ENCODE peak calls at places on chromosomes 11 and 22, in nine cellular contexts. One of them, this sample, is unnamed.
A peak's percentile ranks its signal among the peaks of the same experiment; 100 is the strongest.

GRCh38 chr11:117435296-117435695 is 107.6 kb downstream of the CEP164 start:
- DNase-seq in occipital lobe: no peak
- DNase-seq in NCI-H460: no peak
- DNase-seq in activated CD4-positive, alpha-beta T cell treated with anti-CD3 and anti-CD28 coated beads, Interleukin-2, amount 10 ng/mL, durations not matched to agents 7 days and 5 days: no peak
- DNase-seq in Caco-2: no peak
- DNase-seq in heart right ventricle: no peak
- DNase-seq in colonic mucosa: no peak
- DNase-seq in kidney glomerular epithelial cell: no peak
- DNase-seq in activated effector memory CD4-positive, alpha-beta T cell treated with Interleukin-2 at 50 U/mL for 16 hours: no peak
- DNase-seq in this sample: no peak

GRCh38 chr22:35684732-35685131 is 32.9 kb upstream of the APOL5 start:
- DNase-seq in Caco-2: no peak
- DNase-seq in heart right ventricle: no peak
- DNase-seq in kidney glomerular epithelial cell: no peak
- DNase-seq in activated CD4-positive, alpha-beta T cell treated with anti-CD3 and anti-CD28 coated beads, Interleukin-2, amount 10 ng/mL, durations not matched to agents 7 days and 5 days: no peak
- DNase-seq in activated effector memory CD4-positive, alpha-beta T cell treated with Interleukin-2 at 50 U/mL for 16 hours: no peak
- DNase-seq in occipital lobe: no peak
- DNase-seq in NCI-H460: no peak
- DNase-seq in colonic mucosa: no peak
- DNase-seq in this sample: no peak

GRCh38 chr11:20000393-20001134 is 159.7 kb downstream of the DBX1 start:
- DNase-seq in kidney glomerular epithelial cell: no peak
- DNase-seq in activated effector memory CD4-positive, alpha-beta T cell treated with Interleukin-2 at 50 U/mL for 16 hours: no peak
- DNase-seq in colonic mucosa: no peak
- DNase-seq in occipital lobe: no peak
- DNase-seq in activated CD4-positive, alpha-beta T cell treated with anti-CD3 and anti-CD28 coated beads, Interleukin-2, amount 10 ng/mL, durations not matched to agents 7 days and 5 days: no peak
- DNase-seq in heart right ventricle: peak; percentile 30
- DNase-seq in NCI-H460: no peak
- DNase-seq in Caco-2: no peak
- DNase-seq in this sample: peak; percentile 64

GRCh38 chr11:131297441-131297840 is 73.0 kb upstream of the NTM start:
- DNase-seq in kidney glomerular epithelial cell: no peak
- DNase-seq in NCI-H460: no peak
- DNase-seq in occipital lobe: no peak
- DNase-seq in activated effector memory CD4-positive, alpha-beta T cell treated with Interleukin-2 at 50 U/mL for 16 hours: no peak
- DNase-seq in heart right ventricle: no peak
- DNase-seq in Caco-2: no peak
- DNase-seq in activated CD4-positive, alpha-beta T cell treated with anti-CD3 and anti-CD28 coated beads, Interleukin-2, amount 10 ng/mL, durations not matched to agents 7 days and 5 days: no peak
- DNase-seq in colonic mucosa: no peak
- DNase-seq in this sample: no peak

GRCh38 chr11:5364214-5364613 is 12.9 kb downstream of the OR51B6 start:
- DNase-seq in NCI-H460: no peak
- DNase-seq in occipital lobe: no peak
- DNase-seq in Caco-2: no peak
- DNase-seq in kidney glomerular epithelial cell: peak; percentile 87
- DNase-seq in activated CD4-positive, alpha-beta T cell treated with anti-CD3 and anti-CD28 coated beads, Interleukin-2, amount 10 ng/mL, durations not matched to agents 7 days and 5 days: no peak
- DNase-seq in colonic mucosa: no peak
- DNase-seq in heart right ventricle: no peak
- DNase-seq in activated effector memory CD4-positive, alpha-beta T cell treated with Interleukin-2 at 50 U/mL for 16 hours: no peak
- DNase-seq in this sample: no peak

GRCh38 chr22:19970031-19970478 is 28.4 kb upstream of the TXNRD2 start:
- DNase-seq in colonic mucosa: no peak
- DNase-seq in NCI-H460: no peak
- DNase-seq in Caco-2: no peak
- DNase-seq in occipital lobe: no peak
- DNase-seq in activated effector memory CD4-positive, alpha-beta T cell treated with Interleukin-2 at 50 U/mL for 16 hours: no peak
- DNase-seq in heart right ventricle: no peak
- DNase-seq in activated CD4-positive, alpha-beta T cell treated with anti-CD3 and anti-CD28 coated beads, Interleukin-2, amount 10 ng/mL, durations not matched to agents 7 days and 5 days: no peak
- DNase-seq in kidney glomerular epithelial cell: no peak
- DNase-seq in this sample: no peak

GRCh38 chr11:2814751-2815150 is 70.8 kb downstream of the CDKN1C start:
- DNase-seq in occipital lobe: no peak
- DNase-seq in heart right ventricle: no peak
- DNase-seq in Caco-2: no peak
- DNase-seq in activated effector memory CD4-positive, alpha-beta T cell treated with Interleukin-2 at 50 U/mL for 16 hours: no peak
- DNase-seq in NCI-H460: no peak
- DNase-seq in colonic mucosa: no peak
- DNase-seq in activated CD4-positive, alpha-beta T cell treated with anti-CD3 and anti-CD28 coated beads, Interleukin-2, amount 10 ng/mL, durations not matched to agents 7 days and 5 days: no peak
- DNase-seq in kidney glomerular epithelial cell: no peak
- DNase-seq in this sample: no peak

GRCh38 chr22:33919591-33920501 is at the start of gene LARGE1:
- DNase-seq in Caco-2: peak; percentile 47
- DNase-seq in activated effector memory CD4-positive, alpha-beta T cell treated with Interleukin-2 at 50 U/mL for 16 hours: no peak
- DNase-seq in occipital lobe: no peak
- DNase-seq in kidney glomerular epithelial cell: no peak
- DNase-seq in NCI-H460: no peak
- DNase-seq in heart right ventricle: peak; percentile 54
- DNase-seq in colonic mucosa: peak; percentile 47
- DNase-seq in activated CD4-positive, alpha-beta T cell treated with anti-CD3 and anti-CD28 coated beads, Interleukin-2, amount 10 ng/mL, durations not matched to agents 7 days and 5 days: no peak
- DNase-seq in this sample: peak; percentile 65

GRCh38 chr22:31346255-31346732 is at the start of gene PATZ1:
- DNase-seq in occipital lobe: no peak
- DNase-seq in activated effector memory CD4-positive, alpha-beta T cell treated with Interleukin-2 at 50 U/mL for 16 hours: peak; percentile 73
- DNase-seq in activated CD4-positive, alpha-beta T cell treated with anti-CD3 and anti-CD28 coated beads, Interleukin-2, amount 10 ng/mL, durations not matched to agents 7 days and 5 days: peak; percentile 87
- DNase-seq in Caco-2: peak; percentile 87
- DNase-seq in colonic mucosa: peak; percentile 72
- DNase-seq in NCI-H460: peak; percentile 69
- DNase-seq in heart right ventricle: no peak
- DNase-seq in kidney glomerular epithelial cell: peak; percentile 44
- DNase-seq in this sample: peak; percentile 84

GRCh38 chr22:39999144-39999757 is 4.5 kb downstream of the FAM83F start:
- DNase-seq in kidney glomerular epithelial cell: no peak
- DNase-seq in activated CD4-positive, alpha-beta T cell treated with anti-CD3 and anti-CD28 coated beads, Interleukin-2, amount 10 ng/mL, durations not matched to agents 7 days and 5 days: no peak
- DNase-seq in colonic mucosa: peak; percentile 79
- DNase-seq in NCI-H460: peak; percentile 24
- DNase-seq in heart right ventricle: no peak
- DNase-seq in Caco-2: peak; percentile 82
- DNase-seq in occipital lobe: no peak
- DNase-seq in activated effector memory CD4-positive, alpha-beta T cell treated with Interleukin-2 at 50 U/mL for 16 hours: no peak
- DNase-seq in this sample: no peak

GRCh38 chr11:119193626-119194025 is 8.4 kb downstream of the NHERF4 start:
- DNase-seq in colonic mucosa: no peak
- DNase-seq in heart right ventricle: no peak
- DNase-seq in kidney glomerular epithelial cell: no peak
- DNase-seq in Caco-2: no peak
- DNase-seq in activated effector memory CD4-positive, alpha-beta T cell treated with Interleukin-2 at 50 U/mL for 16 hours: no peak
- DNase-seq in occipital lobe: no peak
- DNase-seq in activated CD4-positive, alpha-beta T cell treated with anti-CD3 and anti-CD28 coated beads, Interleukin-2, amount 10 ng/mL, durations not matched to agents 7 days and 5 days: no peak
- DNase-seq in NCI-H460: no peak
- DNase-seq in this sample: no peak

GRCh38 chr11:126268708-126269579 is at the start of the genes FOXRED1 and SRPRA:
- DNase-seq in heart right ventricle: peak; percentile 100
- DNase-seq in activated effector memory CD4-positive, alpha-beta T cell treated with Interleukin-2 at 50 U/mL for 16 hours: peak; percentile 100
- DNase-seq in NCI-H460: peak; percentile 96
- DNase-seq in colonic mucosa: peak; percentile 100
- DNase-seq in kidney glomerular epithelial cell: peak; percentile 92
- DNase-seq in occipital lobe: peak; percentile 99
- DNase-seq in activated CD4-positive, alpha-beta T cell treated with anti-CD3 and anti-CD28 coated beads, Interleukin-2, amount 10 ng/mL, durations not matched to agents 7 days and 5 days: peak; percentile 100
- DNase-seq in Caco-2: peak; percentile 100
- DNase-seq in this sample: peak; percentile 100

GRCh38 chr11:31421840-31422239 is 52.2 kb downstream of the DNAJC24 start:
- DNase-seq in colonic mucosa: no peak
- DNase-seq in kidney glomerular epithelial cell: no peak
- DNase-seq in heart right ventricle: no peak
- DNase-seq in occipital lobe: no peak
- DNase-seq in Caco-2: no peak
- DNase-seq in NCI-H460: no peak
- DNase-seq in activated CD4-positive, alpha-beta T cell treated with anti-CD3 and anti-CD28 coated beads, Interleukin-2, amount 10 ng/mL, durations not matched to agents 7 days and 5 days: no peak
- DNase-seq in activated effector memory CD4-positive, alpha-beta T cell treated with Interleukin-2 at 50 U/mL for 16 hours: no peak
- DNase-seq in this sample: no peak

GRCh38 chr22:39349506-39349966 is 255 bp upstream of the SYNGR1 start:
- DNase-seq in activated CD4-positive, alpha-beta T cell treated with anti-CD3 and anti-CD28 coated beads, Interleukin-2, amount 10 ng/mL, durations not matched to agents 7 days and 5 days: no peak
- DNase-seq in activated effector memory CD4-positive, alpha-beta T cell treated with Interleukin-2 at 50 U/mL for 16 hours: no peak
- DNase-seq in colonic mucosa: no peak
- DNase-seq in occipital lobe: no peak
- DNase-seq in Caco-2: peak; percentile 67
- DNase-seq in kidney glomerular epithelial cell: no peak
- DNase-seq in heart right ventricle: peak; percentile 53
- DNase-seq in NCI-H460: peak; percentile 4
- DNase-seq in this sample: peak; percentile 59

GRCh38 chr11:71334191-71334590 is 81.8 kb upstream of the SHANK2 start:
- DNase-seq in colonic mucosa: no peak
- DNase-seq in activated effector memory CD4-positive, alpha-beta T cell treated with Interleukin-2 at 50 U/mL for 16 hours: no peak
- DNase-seq in occipital lobe: no peak
- DNase-seq in activated CD4-positive, alpha-beta T cell treated with anti-CD3 and anti-CD28 coated beads, Interleukin-2, amount 10 ng/mL, durations not matched to agents 7 days and 5 days: no peak
- DNase-seq in NCI-H460: no peak
- DNase-seq in Caco-2: no peak
- DNase-seq in kidney glomerular epithelial cell: no peak
- DNase-seq in heart right ventricle: no peak
- DNase-seq in this sample: no peak

GRCh38 chr11:64745523-64746328 is 1.8 kb upstream of the RASGRP2 start:
- DNase-seq in NCI-H460: no peak
- DNase-seq in kidney glomerular epithelial cell: no peak
- DNase-seq in activated CD4-positive, alpha-beta T cell treated with anti-CD3 and anti-CD28 coated beads, Interleukin-2, amount 10 ng/mL, durations not matched to agents 7 days and 5 days: peak; percentile 90
- DNase-seq in colonic mucosa: peak; percentile 60
- DNase-seq in occipital lobe: no peak
- DNase-seq in activated effector memory CD4-positive, alpha-beta T cell treated with Interleukin-2 at 50 U/mL for 16 hours: peak; percentile 80
- DNase-seq in heart right ventricle: peak; percentile 94
- DNase-seq in Caco-2: no peak
- DNase-seq in this sample: peak; percentile 71

GRCh38 chr11:110613526-110613925 is 98.7 kb downstream of the ARHGAP20 start:
- DNase-seq in Caco-2: no peak
- DNase-seq in colonic mucosa: no peak
- DNase-seq in activated CD4-positive, alpha-beta T cell treated with anti-CD3 and anti-CD28 coated beads, Interleukin-2, amount 10 ng/mL, durations not matched to agents 7 days and 5 days: no peak
- DNase-seq in NCI-H460: no peak
- DNase-seq in heart right ventricle: no peak
- DNase-seq in occipital lobe: no peak
- DNase-seq in kidney glomerular epithelial cell: no peak
- DNase-seq in activated effector memory CD4-positive, alpha-beta T cell treated with Interleukin-2 at 50 U/mL for 16 hours: no peak
- DNase-seq in this sample: no peak

GRCh38 chr22:17980013-17980510 is 44.3 kb downstream of the MICAL3 start:
- DNase-seq in activated effector memory CD4-positive, alpha-beta T cell treated with Interleukin-2 at 50 U/mL for 16 hours: no peak
- DNase-seq in occipital lobe: no peak
- DNase-seq in activated CD4-positive, alpha-beta T cell treated with anti-CD3 and anti-CD28 coated beads, Interleukin-2, amount 10 ng/mL, durations not matched to agents 7 days and 5 days: no peak
- DNase-seq in kidney glomerular epithelial cell: no peak
- DNase-seq in NCI-H460: no peak
- DNase-seq in Caco-2: no peak
- DNase-seq in colonic mucosa: no peak
- DNase-seq in heart right ventricle: no peak
- DNase-seq in this sample: no peak

GRCh38 chr11:60367009-60367408 is 11.3 kb upstream of the MS4A7 start:
- DNase-seq in colonic mucosa: no peak
- DNase-seq in activated CD4-positive, alpha-beta T cell treated with anti-CD3 and anti-CD28 coated beads, Interleukin-2, amount 10 ng/mL, durations not matched to agents 7 days and 5 days: no peak
- DNase-seq in NCI-H460: no peak
- DNase-seq in activated effector memory CD4-positive, alpha-beta T cell treated with Interleukin-2 at 50 U/mL for 16 hours: no peak
- DNase-seq in kidney glomerular epithelial cell: no peak
- DNase-seq in heart right ventricle: no peak
- DNase-seq in Caco-2: no peak
- DNase-seq in occipital lobe: no peak
- DNase-seq in this sample: no peak

GRCh38 chr11:111097191-111097590 is 148.3 kb upstream of the POU2AF2 start:
- DNase-seq in occipital lobe: no peak
- DNase-seq in Caco-2: peak; percentile 76
- DNase-seq in NCI-H460: no peak
- DNase-seq in kidney glomerular epithelial cell: no peak
- DNase-seq in activated CD4-positive, alpha-beta T cell treated with anti-CD3 and anti-CD28 coated beads, Interleukin-2, amount 10 ng/mL, durations not matched to agents 7 days and 5 days: no peak
- DNase-seq in colonic mucosa: peak; percentile 35
- DNase-seq in heart right ventricle: peak; percentile 38
- DNase-seq in activated effector memory CD4-positive, alpha-beta T cell treated with Interleukin-2 at 50 U/mL for 16 hours: no peak
- DNase-seq in this sample: peak; percentile 51

GRCh38 chr22:24973867-24974266 is 21.4 kb downstream of the KIAA1671 start:
- DNase-seq in kidney glomerular epithelial cell: no peak
- DNase-seq in activated effector memory CD4-positive, alpha-beta T cell treated with Interleukin-2 at 50 U/mL for 16 hours: no peak
- DNase-seq in Caco-2: peak; percentile 23
- DNase-seq in colonic mucosa: peak; percentile 93
- DNase-seq in occipital lobe: no peak
- DNase-seq in NCI-H460: no peak
- DNase-seq in activated CD4-positive, alpha-beta T cell treated with anti-CD3 and anti-CD28 coated beads, Interleukin-2, amount 10 ng/mL, durations not matched to agents 7 days and 5 days: no peak
- DNase-seq in heart right ventricle: no peak
- DNase-seq in this sample: no peak

This sample was measured in body of pancreas.